ENCODE peak calls at places on chromosomes 4 and X, in five cellular contexts. G, V, R, Z and T are unnamed samples.

GRCh38 chrX:31323658-31324057 is 251.8 kb upstream of the FTHL17 start:
- DNase-seq in Z (no peak), V (no peak), G (no peak), R (no peak), T (no peak)

GRCh38 chr4:117385531-117385930 is 300.2 kb upstream of the TRAM1L1 start:
- DNase-seq in Z (no peak), G (no peak), R (no peak), V (peak; percentile 7), T (peak; percentile 26)

GRCh38 chr4:186326391-186326790 is 60.4 kb downstream of the F11 start:
- DNase-seq in R (peak; percentile 8), Z (no peak), G (no peak), V (no peak), T (no peak)

GRCh38 chrX:69357293-69357692 is 146.8 kb upstream of the NALF2 start:
- DNase-seq in Z (no peak), R (no peak), V (no peak), G (no peak), T (no peak)

GRCh38 chr4:67702166-67702565 is 1.2 kb upstream of the UBA6 start:
- DNase-seq in R (no peak), G (no peak), V (no peak), Z (no peak), T (no peak)

GRCh38 chrX:6679550-6679949 is 144.6 kb upstream of the VCX3A start:
- DNase-seq in V (no peak), G (no peak), R (no peak), Z (no peak), T (no peak)

GRCh38 chr4:168631241-168632151 is 134.6 kb downstream of the PALLD start:
- DNase-seq in R (peak; percentile 69), G (peak; percentile 72), Z (no peak), V (peak; percentile 90), T (peak; percentile 24)

GRCh38 chrX:43899878-43900815 is 17.9 kb upstream of the MAOB start:
- DNase-seq in Z (no peak), V (no peak), R (no peak), G (no peak), T (no peak)

GRCh38 chr4:38489924-38490639 is 173.9 kb upstream of the KLF3 start:
- DNase-seq in V (peak; percentile 43), Z (no peak), G (no peak), R (no peak), T (peak; percentile 88)

GRCh38 chr4:182842104-182842600 is 75.0 kb downstream of the DCTD start:
- DNase-seq in Z (no peak), G (no peak), R (no peak), V (no peak), T (no peak)

GRCh38 chrX:9464435-9465371 is at the start of gene TBL1X:
- DNase-seq in Z (peak; percentile 50), R (no peak), G (peak; percentile 58), V (peak; percentile 27), T (no peak)

GRCh38 chr4:29805245-29805644 is 914.9 kb upstream of the PCDH7 start:
- DNase-seq in R (peak; percentile 34), V (no peak), Z (no peak), G (no peak), T (peak; percentile 59)

GRCh38 chrX:73832319-73832718 is 269.3 kb downstream of the CHIC1 start:
- DNase-seq in Z (no peak), R (no peak), G (no peak), V (no peak), T (no peak)

GRCh38 chr4:75514949-75515612 is 808 bp downstream of the THAP6 start:
- DNase-seq in V (no peak), Z (no peak), R (peak; percentile 14), G (no peak), T (no peak)

GRCh38 chr4:68476191-68476590 is 28.9 kb downstream of the TMPRSS11E start:
- DNase-seq in V (no peak), G (no peak), R (no peak), Z (no peak), T (no peak)

GRCh38 chr4:105631818-105632400 is 76.6 kb downstream of the INTS12 start:
- DNase-seq in R (peak; percentile 26), V (no peak), Z (no peak), G (no peak), T (no peak)

GRCh38 chr4:54152846-54153600 is 53.1 kb downstream of the GSX2 start:
- DNase-seq in V (peak; percentile 44), Z (no peak), R (peak; percentile 42), G (no peak), T (no peak)

GRCh38 chrX:66408507-66408906 is 230.4 kb downstream of the EDA2R start:
- DNase-seq in G (no peak), R (peak; percentile 20), V (no peak), Z (no peak), T (no peak)

GRCh38 chr4:77711469-77711868 is 105.8 kb downstream of the CXCL13 start:
- DNase-seq in Z (no peak), V (no peak), R (no peak), G (no peak), T (no peak)

GRCh38 chr4:71212216-71212615 is 126.6 kb upstream of the SLC4A4 start:
- DNase-seq in V (no peak), Z (no peak), G (no peak), R (no peak), T (no peak)

GRCh38 chr4:39151120-39151713 is 31.1 kb upstream of the WDR19 start:
- DNase-seq in R (peak; percentile 22), G (no peak), Z (no peak), V (peak; percentile 42), T (no peak)

GRCh38 chr4:100022792-100023222 is 72.7 kb upstream of the H2AZ1 start:
- DNase-seq in Z (no peak), G (no peak), R (no peak), V (peak; percentile 14), T (no peak)

GRCh38 chr4:178037459-178038214 is 595.4 kb upstream of the AGA start:
- DNase-seq in R (no peak), G (no peak), Z (no peak), V (no peak), T (no peak)

GRCh38 chr4:1056671-1057402 is 45.4 kb downstream of the FGFRL1 start:
- DNase-seq in G (no peak), V (no peak), Z (no peak), R (no peak), T (no peak)

GRCh38 chr4:132227349-132228165 is 921.5 kb upstream of the PCDH10 start:
- DNase-seq in V (peak; percentile 18), Z (no peak), G (no peak), R (peak; percentile 6), T (no peak)

GRCh38 chrX:120380699-120381098 is 18.8 kb downstream of the ATP1B4 start:
- DNase-seq in G (no peak), Z (no peak), V (peak; percentile 5), R (peak; percentile 68), T (no peak)

GRCh38 chr4:8200302-8200975 is 1.3 kb downstream of the SH3TC1 start:
- DNase-seq in V (no peak), Z (no peak), R (no peak), G (peak; percentile 86), T (no peak)

GRCh38 chrX:97806238-97806637 is 922.5 kb downstream of the RPA4 start:
- DNase-seq in G (no peak), R (no peak), Z (no peak), V (peak; percentile 59), T (no peak)

GRCh38 chr4:8191136-8191747 is 7.8 kb upstream of the SH3TC1 start:
- DNase-seq in G (peak; percentile 85), V (peak; percentile 64), Z (no peak), R (peak; percentile 94), T (peak; percentile 47)

GRCh38 chrX:40877869-40878268 is 142.5 kb upstream of the MED14 start:
- DNase-seq in V (peak; percentile 32), Z (no peak), R (peak; percentile 42), G (no peak), T (no peak)

GRCh38 chrX:140766024-140766611 is 56.6 kb downstream of the LINC00632 start:
- DNase-seq in R (peak; percentile 76), G (no peak), V (peak; percentile 74), Z (peak; percentile 19), T (no peak)

GRCh38 chr4:56871357-56871993 is 36.2 kb upstream of the REST start:
- DNase-seq in R (no peak), G (no peak), Z (no peak), V (peak; percentile 7), T (no peak)

GRCh38 chr4:189096717-189097116 is 844.0 kb upstream of the FRG1 start:
- DNase-seq in Z (no peak), G (no peak), R (no peak), V (no peak), T (no peak)

GRCh38 chrX:110041980-110042379 is 39.1 kb downstream of the TMEM164 start:
- DNase-seq in V (no peak), Z (no peak), G (no peak), R (no peak), T (no peak)